ENCODE peak calls at places on chromosomes 16 and 17, in nine cellular contexts. One of them, this sample, is unnamed.

GRCh38 chr17:3207367-3207766 is at the start of gene OR1A1:
- DNase-seq in Right ventricle myocardium inferior: no peak
- DNase-seq in RWPE1: no peak
- DNase-seq in GM19239: no peak
- DNase-seq in kidney tubule cell: no peak
- DNase-seq in T-helper 1 cell: no peak
- DNase-seq in uterus: no peak
- DNase-seq in A549: no peak
- DNase-seq in mesothelial cell of epicardium: no peak
- DNase-seq in this sample: no peak

GRCh38 chr16:24609740-24610420 is 70.5 kb downstream of the RBBP6 start:
- DNase-seq in Right ventricle myocardium inferior: no peak
- DNase-seq in RWPE1: no peak
- DNase-seq in GM19239: no peak
- DNase-seq in kidney tubule cell: peak; percentile 65
- DNase-seq in T-helper 1 cell: no peak
- DNase-seq in uterus: peak; percentile 69
- DNase-seq in A549: no peak
- DNase-seq in mesothelial cell of epicardium: peak; percentile 51
- DNase-seq in this sample: peak; percentile 77

GRCh38 chr17:73552300-73553088 is 91.8 kb downstream of the SDK2 start:
- DNase-seq in Right ventricle myocardium inferior: peak; percentile 11
- DNase-seq in RWPE1: no peak
- DNase-seq in GM19239: no peak
- DNase-seq in kidney tubule cell: no peak
- DNase-seq in T-helper 1 cell: no peak
- DNase-seq in uterus: no peak
- DNase-seq in A549: no peak
- DNase-seq in mesothelial cell of epicardium: no peak
- DNase-seq in this sample: no peak

GRCh38 chr17:10758062-10758461 is 28.2 kb upstream of the TMEM220 start:
- DNase-seq in Right ventricle myocardium inferior: no peak
- DNase-seq in RWPE1: no peak
- DNase-seq in GM19239: no peak
- DNase-seq in kidney tubule cell: no peak
- DNase-seq in T-helper 1 cell: no peak
- DNase-seq in uterus: no peak
- DNase-seq in A549: no peak
- DNase-seq in mesothelial cell of epicardium: no peak
- DNase-seq in this sample: no peak

GRCh38 chr17:82126479-82127314 is 28.7 kb upstream of the FASN start:
- DNase-seq in Right ventricle myocardium inferior: no peak
- DNase-seq in RWPE1: no peak
- DNase-seq in GM19239: no peak
- DNase-seq in kidney tubule cell: no peak
- DNase-seq in T-helper 1 cell: peak; percentile 78
- DNase-seq in uterus: no peak
- DNase-seq in A549: no peak
- DNase-seq in mesothelial cell of epicardium: no peak
- DNase-seq in this sample: no peak

GRCh38 chr16:86297391-86297790 is 212.9 kb upstream of the FOXF1 start:
- DNase-seq in Right ventricle myocardium inferior: no peak
- DNase-seq in RWPE1: no peak
- DNase-seq in GM19239: no peak
- DNase-seq in kidney tubule cell: peak; percentile 14
- DNase-seq in T-helper 1 cell: no peak
- DNase-seq in uterus: no peak
- DNase-seq in A549: no peak
- DNase-seq in mesothelial cell of epicardium: no peak
- DNase-seq in this sample: no peak

GRCh38 chr16:2967211-2967631 is 1.9 kb upstream of the PAQR4 start:
- DNase-seq in Right ventricle myocardium inferior: no peak
- DNase-seq in RWPE1: no peak
- DNase-seq in GM19239: no peak
- DNase-seq in kidney tubule cell: no peak
- DNase-seq in T-helper 1 cell: no peak
- DNase-seq in uterus: no peak
- DNase-seq in A549: no peak
- DNase-seq in mesothelial cell of epicardium: no peak
- DNase-seq in this sample: no peak

GRCh38 chr17:66275651-66276050 is 26.8 kb upstream of the PRKCA start:
- DNase-seq in Right ventricle myocardium inferior: no peak
- DNase-seq in RWPE1: peak; percentile 80
- DNase-seq in GM19239: no peak
- DNase-seq in kidney tubule cell: peak; percentile 99
- DNase-seq in T-helper 1 cell: no peak
- DNase-seq in uterus: no peak
- DNase-seq in A549: peak; percentile 97
- DNase-seq in mesothelial cell of epicardium: no peak
- DNase-seq in this sample: no peak

GRCh38 chr17:7238418-7239090 is 703 bp downstream of the PHF23 start:
- DNase-seq in Right ventricle myocardium inferior: peak; percentile 66
- DNase-seq in RWPE1: peak; percentile 60
- DNase-seq in GM19239: no peak
- DNase-seq in kidney tubule cell: peak; percentile 37
- DNase-seq in T-helper 1 cell: no peak
- DNase-seq in uterus: no peak
- DNase-seq in A549: peak; percentile 64
- DNase-seq in mesothelial cell of epicardium: no peak
- DNase-seq in this sample: no peak

GRCh38 chr16:1152651-1153259 is at the start of gene CACNA1H:
- DNase-seq in Right ventricle myocardium inferior: no peak
- DNase-seq in RWPE1: peak; percentile 71
- DNase-seq in GM19239: no peak
- DNase-seq in kidney tubule cell: no peak
- DNase-seq in T-helper 1 cell: peak; percentile 33
- DNase-seq in uterus: peak; percentile 71
- DNase-seq in A549: no peak
- DNase-seq in mesothelial cell of epicardium: peak; percentile 43
- DNase-seq in this sample: no peak

GRCh38 chr17:43367588-43368242 is 31.1 kb upstream of the ARL4D start:
- DNase-seq in Right ventricle myocardium inferior: no peak
- DNase-seq in RWPE1: peak; percentile 60
- DNase-seq in GM19239: no peak
- DNase-seq in kidney tubule cell: peak; percentile 96
- DNase-seq in T-helper 1 cell: no peak
- DNase-seq in uterus: peak; percentile 36
- DNase-seq in A549: peak; percentile 92
- DNase-seq in mesothelial cell of epicardium: no peak
- DNase-seq in this sample: peak; percentile 66

GRCh38 chr17:27824745-27825144 is 24.4 kb upstream of the NOS2 start:
- DNase-seq in Right ventricle myocardium inferior: no peak
- DNase-seq in RWPE1: no peak
- DNase-seq in GM19239: no peak
- DNase-seq in kidney tubule cell: no peak
- DNase-seq in T-helper 1 cell: no peak
- DNase-seq in uterus: no peak
- DNase-seq in A549: no peak
- DNase-seq in mesothelial cell of epicardium: no peak
- DNase-seq in this sample: no peak

GRCh38 chr17:79777844-79778503 is at the start of gene CBX2:
- DNase-seq in Right ventricle myocardium inferior: peak; percentile 87
- DNase-seq in RWPE1: peak; percentile 95
- DNase-seq in GM19239: peak; percentile 98
- DNase-seq in kidney tubule cell: peak; percentile 79
- DNase-seq in T-helper 1 cell: peak; percentile 68
- DNase-seq in uterus: peak; percentile 61
- DNase-seq in A549: peak; percentile 75
- DNase-seq in mesothelial cell of epicardium: peak; percentile 87
- DNase-seq in this sample: no peak

GRCh38 chr16:85074225-85074914 is 37.9 kb downstream of the CIBAR2 start:
- DNase-seq in Right ventricle myocardium inferior: no peak
- DNase-seq in RWPE1: no peak
- DNase-seq in GM19239: no peak
- DNase-seq in kidney tubule cell: no peak
- DNase-seq in T-helper 1 cell: no peak
- DNase-seq in uterus: no peak
- DNase-seq in A549: no peak
- DNase-seq in mesothelial cell of epicardium: no peak
- DNase-seq in this sample: no peak

GRCh38 chr17:17542906-17543635 is 46.9 kb upstream of the RASD1 start:
- DNase-seq in Right ventricle myocardium inferior: no peak
- DNase-seq in RWPE1: no peak
- DNase-seq in GM19239: no peak
- DNase-seq in kidney tubule cell: no peak
- DNase-seq in T-helper 1 cell: no peak
- DNase-seq in uterus: no peak
- DNase-seq in A549: no peak
- DNase-seq in mesothelial cell of epicardium: no peak
- DNase-seq in this sample: no peak

GRCh38 chr16:50539822-50540710 is 8.1 kb upstream of the NKD1 start:
- DNase-seq in Right ventricle myocardium inferior: peak; percentile 61
- DNase-seq in RWPE1: no peak
- DNase-seq in GM19239: no peak
- DNase-seq in kidney tubule cell: no peak
- DNase-seq in T-helper 1 cell: no peak
- DNase-seq in uterus: no peak
- DNase-seq in A549: no peak
- DNase-seq in mesothelial cell of epicardium: no peak
- DNase-seq in this sample: no peak

GRCh38 chr17:62826956-62827355 is 18.8 kb upstream of the MARCHF10 start:
- DNase-seq in Right ventricle myocardium inferior: no peak
- DNase-seq in RWPE1: no peak
- DNase-seq in GM19239: no peak
- DNase-seq in kidney tubule cell: no peak
- DNase-seq in T-helper 1 cell: no peak
- DNase-seq in uterus: no peak
- DNase-seq in A549: no peak
- DNase-seq in mesothelial cell of epicardium: no peak
- DNase-seq in this sample: no peak